ENCODE peak calls at places on chromosome 19, in seven cellular contexts. One of them, this sample, is unnamed.

GRCh38 chr19:18091217-18091608 is 4.5 kb upstream of the IL12RB1 start:
- DNase-seq in neural crest cell: no peak
- DNase-seq in HFFc6: no peak
- DNase-seq in cardiac fibroblast: no peak
- DNase-seq in lung: peak; percentile 57
- DNase-seq in MCF 10A: no peak
- DNase-seq in GM12864: peak; percentile 69
- DNase-seq in this sample: peak; percentile 64

GRCh38 chr19:35560271-35560670 is 3.2 kb downstream of the ATP4A start:
- DNase-seq in neural crest cell: no peak
- DNase-seq in HFFc6: no peak
- DNase-seq in cardiac fibroblast: no peak
- DNase-seq in lung: no peak
- DNase-seq in MCF 10A: no peak
- DNase-seq in GM12864: no peak
- DNase-seq in this sample: no peak

GRCh38 chr19:13953021-13953531 is 767 bp downstream of the DCAF15 start:
- DNase-seq in neural crest cell: no peak
- DNase-seq in HFFc6: peak; percentile 58
- DNase-seq in cardiac fibroblast: peak; percentile 69
- DNase-seq in lung: no peak
- DNase-seq in MCF 10A: peak; percentile 71
- DNase-seq in GM12864: no peak
- DNase-seq in this sample: no peak

GRCh38 chr19:2577722-2578335 is 101.9 kb downstream of the GADD45B start:
- DNase-seq in neural crest cell: no peak
- DNase-seq in HFFc6: no peak
- DNase-seq in cardiac fibroblast: peak; percentile 30
- DNase-seq in lung: no peak
- DNase-seq in MCF 10A: no peak
- DNase-seq in GM12864: no peak
- DNase-seq in this sample: no peak

GRCh38 chr19:58559275-58560006 is 1.0 kb upstream of the UBE2M start:
- DNase-seq in neural crest cell: peak; percentile 82
- DNase-seq in HFFc6: peak; percentile 82
- DNase-seq in cardiac fibroblast: peak; percentile 95
- DNase-seq in lung: peak; percentile 94
- DNase-seq in MCF 10A: peak; percentile 95
- DNase-seq in GM12864: peak; percentile 76
- DNase-seq in this sample: peak; percentile 91

GRCh38 chr19:13526552-13526951 is 20.3 kb upstream of the CACNA1A start:
- DNase-seq in neural crest cell: peak; percentile 4
- DNase-seq in HFFc6: peak; percentile 5
- DNase-seq in cardiac fibroblast: peak; percentile 3
- DNase-seq in lung: no peak
- DNase-seq in MCF 10A: peak; percentile 16
- DNase-seq in GM12864: no peak
- DNase-seq in this sample: no peak

GRCh38 chr19:7346488-7346971 is 2.2 kb upstream of the ARHGEF18 start:
- DNase-seq in neural crest cell: no peak
- DNase-seq in HFFc6: no peak
- DNase-seq in cardiac fibroblast: no peak
- DNase-seq in lung: no peak
- DNase-seq in MCF 10A: no peak
- DNase-seq in GM12864: no peak
- DNase-seq in this sample: no peak

GRCh38 chr19:11539495-11540365 is 1.1 kb downstream of the CNN1 start:
- DNase-seq in neural crest cell: no peak
- DNase-seq in HFFc6: no peak
- DNase-seq in cardiac fibroblast: no peak
- DNase-seq in lung: no peak
- DNase-seq in MCF 10A: no peak
- DNase-seq in GM12864: no peak
- DNase-seq in this sample: no peak

GRCh38 chr19:8654591-8655339 is 24.3 kb downstream of the NFILZ start:
- DNase-seq in neural crest cell: peak; percentile 68
- DNase-seq in HFFc6: peak; percentile 8
- DNase-seq in cardiac fibroblast: peak; percentile 50
- DNase-seq in lung: peak; percentile 54
- DNase-seq in MCF 10A: peak; percentile 49
- DNase-seq in GM12864: no peak
- DNase-seq in this sample: peak; percentile 77

GRCh38 chr19:35247526-35248309 is 1.1 kb upstream of the LSR start:
- DNase-seq in neural crest cell: no peak
- DNase-seq in HFFc6: no peak
- DNase-seq in cardiac fibroblast: no peak
- DNase-seq in lung: peak; percentile 88
- DNase-seq in MCF 10A: peak; percentile 90
- DNase-seq in GM12864: peak; percentile 66
- DNase-seq in this sample: peak; percentile 85

GRCh38 chr19:13350761-13351160 is 155.5 kb downstream of the CACNA1A start:
- DNase-seq in neural crest cell: no peak
- DNase-seq in HFFc6: no peak
- DNase-seq in cardiac fibroblast: no peak
- DNase-seq in lung: no peak
- DNase-seq in MCF 10A: no peak
- DNase-seq in GM12864: no peak
- DNase-seq in this sample: no peak

DNA sequence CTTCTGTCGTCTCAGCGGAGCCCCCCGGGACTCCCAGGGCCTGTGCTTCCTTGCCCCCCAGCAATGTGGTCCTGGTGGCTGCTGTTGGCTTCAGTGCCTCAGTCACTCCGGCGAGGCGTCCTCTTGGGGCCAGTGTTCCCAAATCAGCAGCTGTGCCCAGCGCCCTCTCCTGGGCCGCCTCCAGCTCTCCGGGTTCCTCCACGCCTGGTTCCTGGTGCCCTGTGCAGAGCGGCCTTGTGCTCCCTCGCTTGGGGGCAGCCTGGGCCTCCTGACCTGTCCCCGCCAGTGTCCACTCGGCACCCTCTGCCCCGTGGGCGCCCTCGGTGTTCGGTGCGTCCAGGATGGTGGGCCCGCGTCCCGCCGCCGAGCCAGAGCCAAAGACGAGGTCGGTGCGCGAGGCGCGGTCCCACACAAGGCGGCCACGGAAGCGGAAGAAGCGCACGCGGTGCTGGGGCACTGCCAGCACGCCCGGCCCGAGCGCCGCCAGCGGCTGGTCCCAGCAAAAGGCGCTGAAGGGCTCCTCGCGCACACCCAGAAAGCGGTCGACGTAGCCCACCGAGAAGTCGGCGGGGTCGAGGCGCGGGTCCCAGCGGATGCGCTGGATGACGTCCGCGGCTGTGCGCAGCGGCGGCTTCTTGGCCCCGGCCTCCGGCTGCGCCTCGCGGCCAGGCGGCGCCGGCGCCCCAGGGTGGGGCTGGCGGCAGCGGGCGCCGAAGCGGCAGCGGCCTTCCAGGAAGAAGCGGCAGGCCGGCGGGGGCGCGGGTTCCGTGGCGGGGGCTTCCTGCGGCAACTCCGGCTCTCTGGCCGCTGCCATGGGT is 656 bp downstream of the LENG9 start:
- DNase-seq in neural crest cell: peak; percentile 36
- DNase-seq in HFFc6: peak; percentile 25
- DNase-seq in cardiac fibroblast: peak; percentile 71
- DNase-seq in lung: peak; percentile 71
- DNase-seq in MCF 10A: peak; percentile 75
- DNase-seq in GM12864: no peak
- DNase-seq in this sample: peak; percentile 67
- TF ChIP-seq CTCF in neural crest cell: peak; percentile 27
- TF ChIP-seq CTCF in HFFc6: peak; percentile 64
- TF ChIP-seq CTCF in cardiac fibroblast: peak; percentile 15
- TF ChIP-seq CTCF in lung: no peak
- TF ChIP-seq CTCF in MCF 10A: peak; percentile 21
- TF ChIP-seq CTCF in GM12864: peak; percentile 12
- TF ChIP-seq CTCF in this sample: no peak

GRCh38 chr19:49481020-49481683 is 6.3 kb upstream of the RPL13A start:
- DNase-seq in neural crest cell: no peak
- DNase-seq in HFFc6: no peak
- DNase-seq in cardiac fibroblast: no peak
- DNase-seq in lung: no peak
- DNase-seq in MCF 10A: no peak
- DNase-seq in GM12864: no peak
- DNase-seq in this sample: no peak
- TF ChIP-seq CTCF in neural crest cell: no peak
- TF ChIP-seq CTCF in HFFc6: no peak
- TF ChIP-seq CTCF in cardiac fibroblast: no peak
- TF ChIP-seq CTCF in lung: no peak
- TF ChIP-seq CTCF in MCF 10A: no peak
- TF ChIP-seq CTCF in GM12864: no peak
- TF ChIP-seq CTCF in this sample: no peak

GRCh38 chr19:53883231-53883661 is 1.2 kb downstream of the PRKCG start:
- DNase-seq in neural crest cell: no peak
- DNase-seq in HFFc6: no peak
- DNase-seq in cardiac fibroblast: no peak
- DNase-seq in lung: no peak
- DNase-seq in MCF 10A: no peak
- DNase-seq in GM12864: no peak
- DNase-seq in this sample: no peak

GRCh38 chr19:53882391-53883050 is 524 bp downstream of the PRKCG start:
- DNase-seq in neural crest cell: no peak
- DNase-seq in HFFc6: no peak
- DNase-seq in cardiac fibroblast: no peak
- DNase-seq in lung: no peak
- DNase-seq in MCF 10A: no peak
- DNase-seq in GM12864: no peak
- DNase-seq in this sample: no peak

GRCh38 chr19:53880716-53881481 is 1.1 kb upstream of the PRKCG start:
- DNase-seq in neural crest cell: no peak
- DNase-seq in HFFc6: no peak
- DNase-seq in cardiac fibroblast: no peak
- DNase-seq in lung: no peak
- DNase-seq in MCF 10A: no peak
- DNase-seq in GM12864: no peak
- DNase-seq in this sample: no peak

GRCh38 chr19:53883741-53884140 is 1.7 kb downstream of the PRKCG start:
- DNase-seq in neural crest cell: no peak
- DNase-seq in HFFc6: no peak
- DNase-seq in cardiac fibroblast: no peak
- DNase-seq in lung: no peak
- DNase-seq in MCF 10A: no peak
- DNase-seq in GM12864: no peak
- DNase-seq in this sample: no peak

DNA sequence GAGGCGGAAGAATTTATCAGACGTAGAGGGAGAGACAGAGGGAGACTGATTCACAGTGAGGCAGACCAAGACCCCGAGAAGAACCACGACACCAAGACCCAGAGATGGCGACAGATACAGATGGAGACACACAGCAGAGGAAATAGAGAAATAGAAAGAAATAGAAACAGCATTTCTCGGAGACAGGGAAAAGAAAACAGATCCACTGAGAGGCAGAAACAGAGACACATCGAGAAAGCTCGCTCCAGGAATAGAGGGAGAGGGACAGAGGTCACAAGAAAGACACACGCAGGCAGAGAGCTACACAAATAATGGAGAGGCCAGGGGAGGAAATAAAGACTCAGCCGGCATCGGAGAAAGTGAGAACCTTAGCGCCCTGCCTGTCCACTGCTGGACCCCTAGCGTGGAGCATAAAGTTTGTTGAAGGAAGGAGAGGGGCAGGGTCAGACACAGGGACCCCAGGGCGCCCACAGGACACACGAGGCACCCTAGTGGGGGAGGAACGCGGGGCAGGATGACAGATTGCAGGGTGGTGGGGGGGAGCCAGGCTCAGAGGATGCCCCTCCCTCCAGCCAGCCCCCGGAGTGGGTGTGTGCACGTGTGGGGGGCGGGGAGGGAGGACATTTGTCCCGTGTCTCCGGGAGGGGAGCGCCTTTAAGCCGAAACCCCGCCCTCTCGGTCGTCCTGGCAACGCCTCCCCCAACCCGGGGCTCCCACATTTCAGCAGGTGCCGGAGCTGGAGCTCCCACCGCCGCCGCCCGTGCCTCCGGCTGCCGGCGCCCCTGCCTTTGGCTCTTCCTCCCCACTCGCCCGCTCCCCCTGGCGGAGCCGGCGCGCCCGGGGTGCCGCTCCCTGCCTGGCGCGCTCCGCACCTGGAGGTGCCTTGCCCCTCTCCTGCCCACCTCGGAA is at the start of gene PRKCG:
- DNase-seq in neural crest cell: peak; percentile 47
- DNase-seq in HFFc6: no peak
- DNase-seq in cardiac fibroblast: no peak
- DNase-seq in lung: peak; percentile 31
- DNase-seq in MCF 10A: peak; percentile 35
- DNase-seq in GM12864: no peak
- DNase-seq in this sample: peak; percentile 68
- TF ChIP-seq CTCF in neural crest cell: peak; percentile 60
- TF ChIP-seq CTCF in HFFc6: peak; percentile 76
- TF ChIP-seq CTCF in cardiac fibroblast: no peak
- TF ChIP-seq CTCF in lung: peak; percentile 16
- TF ChIP-seq CTCF in MCF 10A: peak; percentile 44
- TF ChIP-seq CTCF in GM12864: peak; percentile 48
- TF ChIP-seq CTCF in this sample: no peak

GRCh38 chr19:10227215-10227971 is 3.7 kb downstream of the S1PR2 start:
- DNase-seq in neural crest cell: peak; percentile 60
- DNase-seq in HFFc6: no peak
- DNase-seq in cardiac fibroblast: peak; percentile 63
- DNase-seq in lung: peak; percentile 40
- DNase-seq in MCF 10A: no peak
- DNase-seq in GM12864: no peak
- DNase-seq in this sample: no peak
- TF ChIP-seq CTCF in neural crest cell: no peak
- TF ChIP-seq CTCF in HFFc6: peak; percentile 62
- TF ChIP-seq CTCF in cardiac fibroblast: no peak
- TF ChIP-seq CTCF in lung: no peak
- TF ChIP-seq CTCF in MCF 10A: no peak
- TF ChIP-seq CTCF in GM12864: peak; percentile 23
- TF ChIP-seq CTCF in this sample: no peak

DNA sequence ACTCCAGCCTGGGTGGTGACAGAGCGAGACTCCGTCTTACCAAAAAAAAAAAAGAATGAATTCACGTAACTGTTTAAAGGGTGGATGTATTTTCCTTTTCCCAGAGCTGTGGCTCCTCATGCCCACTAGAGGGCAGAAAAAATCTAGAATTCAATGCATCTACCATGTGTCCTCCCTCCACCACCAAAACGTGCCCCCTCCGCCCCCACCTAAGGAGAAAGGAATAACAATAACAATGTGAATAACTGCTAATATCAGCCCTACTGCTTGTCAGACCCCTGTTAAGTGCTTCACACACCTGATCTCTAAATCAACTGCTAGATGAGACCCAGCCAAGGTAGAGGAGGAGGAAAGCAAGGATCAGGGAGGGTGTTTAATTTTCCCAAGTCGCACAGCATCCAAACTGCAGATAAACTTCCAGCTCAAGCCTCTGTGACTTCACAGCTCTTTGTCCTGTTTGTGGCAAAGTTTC is 20.2 kb upstream of the PNMA8B start:
- DNase-seq in neural crest cell: no peak
- DNase-seq in HFFc6: peak; percentile 27
- DNase-seq in cardiac fibroblast: peak; percentile 60
- DNase-seq in lung: no peak
- DNase-seq in MCF 10A: peak; percentile 34
- DNase-seq in GM12864: no peak
- DNase-seq in this sample: peak; percentile 56
- TF ChIP-seq CTCF in neural crest cell: peak; percentile 72
- TF ChIP-seq CTCF in HFFc6: peak; percentile 84
- TF ChIP-seq CTCF in cardiac fibroblast: peak; percentile 71
- TF ChIP-seq CTCF in lung: peak; percentile 39
- TF ChIP-seq CTCF in MCF 10A: peak; percentile 46
- TF ChIP-seq CTCF in GM12864: peak; percentile 68
- TF ChIP-seq CTCF in this sample: peak; percentile 56

GRCh38 chr19:56725829-56726424 is 54.4 kb upstream of the ZNF835 start:
- DNase-seq in neural crest cell: no peak
- DNase-seq in HFFc6: no peak
- DNase-seq in cardiac fibroblast: no peak
- DNase-seq in lung: no peak
- DNase-seq in MCF 10A: no peak
- DNase-seq in GM12864: no peak
- DNase-seq in this sample: no peak
- TF ChIP-seq CTCF in neural crest cell: no peak
- TF ChIP-seq CTCF in HFFc6: peak; percentile 46
- TF ChIP-seq CTCF in cardiac fibroblast: no peak
- TF ChIP-seq CTCF in lung: no peak
- TF ChIP-seq CTCF in MCF 10A: no peak
- TF ChIP-seq CTCF in GM12864: no peak
- TF ChIP-seq CTCF in this sample: no peak

This sample was measured in GM20000.